ENCODE peak calls at places on chromosomes 5 and 9, in nine cellular contexts. One of them, this sample, is unnamed.
A peak's percentile ranks its signal among the peaks of the same experiment; 100 is the strongest.

GRCh38 chr5:110092955-110093785 is 403.4 kb downstream of the MAN2A1 start:
- DNase-seq in fibroblast of pulmonary artery: no peak
- DNase-seq in AG08396: no peak
- DNase-seq in osteocyte: no peak
- DNase-seq in CD8-positive, alpha-beta memory T cell: no peak
- DNase-seq in CD4-positive, alpha-beta memory T cell: no peak
- DNase-seq in iris pigment epithelial cell: no peak
- DNase-seq in transverse colon: no peak
- DNase-seq in C1 segment of cervical spinal cord: no peak
- DNase-seq in this sample: no peak

GRCh38 chr5:145760660-145761059 is 74.5 kb downstream of the PRELID2 start:
- DNase-seq in fibroblast of pulmonary artery: no peak
- DNase-seq in AG08396: no peak
- DNase-seq in osteocyte: no peak
- DNase-seq in CD8-positive, alpha-beta memory T cell: no peak
- DNase-seq in CD4-positive, alpha-beta memory T cell: no peak
- DNase-seq in iris pigment epithelial cell: no peak
- DNase-seq in transverse colon: no peak
- DNase-seq in C1 segment of cervical spinal cord: no peak
- DNase-seq in this sample: no peak

GRCh38 chr5:7795311-7795710 is 55.6 kb downstream of the CFAP90 start:
- DNase-seq in fibroblast of pulmonary artery: no peak
- DNase-seq in AG08396: no peak
- DNase-seq in osteocyte: no peak
- DNase-seq in CD8-positive, alpha-beta memory T cell: no peak
- DNase-seq in CD4-positive, alpha-beta memory T cell: no peak
- DNase-seq in iris pigment epithelial cell: no peak
- DNase-seq in transverse colon: no peak
- DNase-seq in C1 segment of cervical spinal cord: peak; percentile 35
- DNase-seq in this sample: no peak

GRCh38 chr5:135207866-135208265 is 173.8 kb upstream of the PITX1 start:
- DNase-seq in fibroblast of pulmonary artery: no peak
- DNase-seq in AG08396: no peak
- DNase-seq in osteocyte: peak; percentile 36
- DNase-seq in CD8-positive, alpha-beta memory T cell: no peak
- DNase-seq in CD4-positive, alpha-beta memory T cell: no peak
- DNase-seq in iris pigment epithelial cell: no peak
- DNase-seq in transverse colon: no peak
- DNase-seq in C1 segment of cervical spinal cord: no peak
- DNase-seq in this sample: peak; percentile 40

GRCh38 chr9:137108608-137109249 is 5.8 kb downstream of the DPP7 start:
- DNase-seq in fibroblast of pulmonary artery: no peak
- DNase-seq in AG08396: peak; percentile 24
- DNase-seq in osteocyte: no peak
- DNase-seq in CD8-positive, alpha-beta memory T cell: no peak
- DNase-seq in CD4-positive, alpha-beta memory T cell: no peak
- DNase-seq in iris pigment epithelial cell: no peak
- DNase-seq in transverse colon: no peak
- DNase-seq in C1 segment of cervical spinal cord: no peak
- DNase-seq in this sample: no peak

GRCh38 chr5:31029925-31030324 is 163.6 kb upstream of the CDH6 start:
- DNase-seq in fibroblast of pulmonary artery: no peak
- DNase-seq in AG08396: no peak
- DNase-seq in osteocyte: no peak
- DNase-seq in CD8-positive, alpha-beta memory T cell: no peak
- DNase-seq in CD4-positive, alpha-beta memory T cell: no peak
- DNase-seq in iris pigment epithelial cell: no peak
- DNase-seq in transverse colon: no peak
- DNase-seq in C1 segment of cervical spinal cord: no peak
- DNase-seq in this sample: no peak

GRCh38 chr5:107268241-107268640 is 402.5 kb downstream of the EFNA5 start:
- DNase-seq in fibroblast of pulmonary artery: no peak
- DNase-seq in AG08396: no peak
- DNase-seq in osteocyte: no peak
- DNase-seq in CD8-positive, alpha-beta memory T cell: no peak
- DNase-seq in CD4-positive, alpha-beta memory T cell: no peak
- DNase-seq in iris pigment epithelial cell: peak; percentile 65
- DNase-seq in transverse colon: no peak
- DNase-seq in C1 segment of cervical spinal cord: no peak
- DNase-seq in this sample: no peak

GRCh38 chr5:164708831-164709230 is 1203.4 kb downstream of the MAT2B start:
- DNase-seq in fibroblast of pulmonary artery: no peak
- DNase-seq in AG08396: no peak
- DNase-seq in osteocyte: no peak
- DNase-seq in CD8-positive, alpha-beta memory T cell: no peak
- DNase-seq in CD4-positive, alpha-beta memory T cell: no peak
- DNase-seq in iris pigment epithelial cell: no peak
- DNase-seq in transverse colon: no peak
- DNase-seq in C1 segment of cervical spinal cord: no peak
- DNase-seq in this sample: no peak

GRCh38 chr5:72353046-72353445 is 32.9 kb downstream of the PTCD2 start:
- DNase-seq in fibroblast of pulmonary artery: peak; percentile 42
- DNase-seq in AG08396: peak; percentile 33
- DNase-seq in osteocyte: no peak
- DNase-seq in CD8-positive, alpha-beta memory T cell: no peak
- DNase-seq in CD4-positive, alpha-beta memory T cell: no peak
- DNase-seq in iris pigment epithelial cell: peak; percentile 59
- DNase-seq in transverse colon: no peak
- DNase-seq in C1 segment of cervical spinal cord: no peak
- DNase-seq in this sample: no peak

GRCh38 chr9:117549444-117549843 is 134.6 kb upstream of the ASTN2 start:
- DNase-seq in fibroblast of pulmonary artery: no peak
- DNase-seq in AG08396: no peak
- DNase-seq in osteocyte: no peak
- DNase-seq in CD8-positive, alpha-beta memory T cell: no peak
- DNase-seq in CD4-positive, alpha-beta memory T cell: no peak
- DNase-seq in iris pigment epithelial cell: no peak
- DNase-seq in transverse colon: no peak
- DNase-seq in C1 segment of cervical spinal cord: no peak
- DNase-seq in this sample: no peak

GRCh38 chr5:167699434-167699833 is 592.0 kb upstream of the WWC1 start:
- DNase-seq in fibroblast of pulmonary artery: peak; percentile 99
- DNase-seq in AG08396: peak; percentile 85
- DNase-seq in osteocyte: no peak
- DNase-seq in CD8-positive, alpha-beta memory T cell: no peak
- DNase-seq in CD4-positive, alpha-beta memory T cell: no peak
- DNase-seq in iris pigment epithelial cell: peak; percentile 100
- DNase-seq in transverse colon: no peak
- DNase-seq in C1 segment of cervical spinal cord: no peak
- DNase-seq in this sample: no peak

GRCh38 chr9:16154570-16155078 is 601.8 kb downstream of the CCDC171 start:
- DNase-seq in fibroblast of pulmonary artery: peak; percentile 31
- DNase-seq in AG08396: no peak
- DNase-seq in osteocyte: no peak
- DNase-seq in CD8-positive, alpha-beta memory T cell: no peak
- DNase-seq in CD4-positive, alpha-beta memory T cell: no peak
- DNase-seq in iris pigment epithelial cell: peak; percentile 60
- DNase-seq in transverse colon: peak; percentile 43
- DNase-seq in C1 segment of cervical spinal cord: no peak
- DNase-seq in this sample: no peak

GRCh38 chr5:56680731-56681130 is 134.6 kb upstream of the MAP3K1 start:
- DNase-seq in fibroblast of pulmonary artery: no peak
- DNase-seq in AG08396: no peak
- DNase-seq in osteocyte: no peak
- DNase-seq in CD8-positive, alpha-beta memory T cell: no peak
- DNase-seq in CD4-positive, alpha-beta memory T cell: no peak
- DNase-seq in iris pigment epithelial cell: no peak
- DNase-seq in transverse colon: no peak
- DNase-seq in C1 segment of cervical spinal cord: no peak
- DNase-seq in this sample: no peak

GRCh38 chr9:88011005-88011766 is 36.9 kb upstream of the CDK20 start:
- DNase-seq in fibroblast of pulmonary artery: peak; percentile 18
- DNase-seq in AG08396: peak; percentile 55
- DNase-seq in osteocyte: no peak
- DNase-seq in CD8-positive, alpha-beta memory T cell: no peak
- DNase-seq in CD4-positive, alpha-beta memory T cell: no peak
- DNase-seq in iris pigment epithelial cell: peak; percentile 14
- DNase-seq in transverse colon: no peak
- DNase-seq in C1 segment of cervical spinal cord: no peak
- DNase-seq in this sample: no peak